ENCODE peak calls at places on chromosomes 1 and 21, in six cellular contexts. O is HCT116, H is K562, Y is H1, E is GM12878, D is HepG2. J is an unnamed sample. For H3K4me1, the result is how much of the 10 kb centered on the place peaks cover.

GRCh38 chr1:147247656-147248238 is 5.3 kb downstream of the CHD1L start:
- DNase-seq in O (no peak), H (no peak), Y (no peak), E (no peak), D (peak), J (no peak)

GRCh38 chr1:88701275-88701674 is 17.2 kb downstream of the PKN2 start:
- DNase-seq in O (no peak), H (no peak), Y (no peak), E (no peak), D (no peak), J (no peak)

GRCh38 chr1:197269053-197269452 is 1.0 kb downstream of the CRB1 start:
- DNase-seq in O (no peak), H (no peak), Y (no peak), E (no peak), D (no peak), J (no peak)

GRCh38 chr1:165875171-165875570 is 47.8 kb downstream of the UCK2 start:
- DNase-seq in O (no peak), H (no peak), Y (no peak), E (peak), D (no peak), J (no peak)

GRCh38 chr1:238772321-238772720 is 614.0 kb upstream of the CHRM3 start:
- DNase-seq in O (no peak), H (no peak), Y (no peak), E (no peak), D (no peak), J (no peak)

GRCh38 chr1:69568435-69569280 is 936 bp downstream of the LRRC7 start:
- DNase-seq in O (no peak), H (peak), Y (peak), E (no peak), D (no peak), J (no peak)

GRCh38 chr1:29312469-29313466 is 76.4 kb downstream of the PTPRU start:
- DNase-seq in O (no peak), H (peak), Y (no peak), E (no peak), D (no peak), J (no peak)

GRCh38 chr1:91555074-91555730 is 54.6 kb downstream of the CDC7 start:
- DNase-seq in O (no peak), H (no peak), Y (peak), E (no peak), D (no peak), J (no peak)

GRCh38 chr21:32088471-32088870 is 190.4 kb downstream of the MIS18A start:
- DNase-seq in O (no peak), H (no peak), Y (no peak), E (no peak), D (no peak), J (no peak)

GRCh38 chr1:150498342-150498741 is 9.6 kb upstream of the ECM1 start:
- DNase-seq in O (no peak), H (no peak), Y (no peak), E (no peak), D (no peak), J (no peak)

GRCh38 chr1:230749635-230750034 is 2.4 kb downstream of the CAPN9 start:
- DNase-seq in O (no peak), H (no peak), Y (no peak), E (no peak), D (no peak), J (no peak)

GRCh38 chr1:2248854-2249558 is 20.9 kb downstream of the SKI start:
- DNase-seq in O (no peak), H (no peak), Y (no peak), E (no peak), D (no peak), J (no peak)

GRCh38 chr1:2250721-2251281 is 22.7 kb downstream of the SKI start:
- DNase-seq in O (no peak), H (no peak), Y (no peak), E (no peak), D (peak), J (no peak)

GRCh38 chr1:2248127-2248826 is 20.2 kb downstream of the SKI start:
- DNase-seq in O (no peak), H (no peak), Y (peak), E (no peak), D (peak), J (peak)

GRCh38 chr1:2249559-2249906 is 21.4 kb downstream of the SKI start:
- DNase-seq in O (no peak), H (no peak), Y (no peak), E (no peak), D (no peak), J (no peak)

GRCh38 chr1:2247760-2248126 is 19.6 kb downstream of the SKI start:
- DNase-seq in O (no peak), H (no peak), Y (no peak), E (no peak), D (no peak), J (no peak)
- H3K4me3 ChIP-seq in O (no peak), H (no peak), Y (no peak), E (no peak), D (peak), J (peak)

GRCh38 chr1:203324103-203325003 is 19.0 kb downstream of the BTG2 start:
- DNase-seq in O (no peak), H (no peak), Y (no peak), E (no peak), D (no peak), J (no peak)
- H3K4me1 ChIP-seq in O (under half), H (half or more), Y (under half), E (half or more), D (under half), J (under half)

GRCh38 chr1:236535656-236536293 is 12.0 kb downstream of the LGALS8 start:
- DNase-seq in O (no peak), H (no peak), Y (no peak), E (no peak), D (no peak), J (no peak)
- TF ChIP-seq ZNF274 in O (no peak), H (no peak), Y (no peak), E (no peak), D (no peak), J (no peak)

GRCh38 chr1:84598846-84599741 is 24.9 kb upstream of the CTBS start:
- DNase-seq in O (peak), H (no peak), Y (no peak), E (peak), D (no peak), J (no peak)
- H3K4me3 ChIP-seq in O (no peak), H (no peak), Y (no peak), E (peak), D (no peak), J (no peak)

GRCh38 chr1:208162903-208163302 is 81.3 kb downstream of the PLXNA2 start:
- DNase-seq in O (no peak), H (no peak), Y (no peak), E (no peak), D (no peak), J (no peak)
- H3K4me1 ChIP-seq in O (under half), H (under half), Y (under half), E (under half), D (half or more), J (under half)

J was measured in NT2/D1.